ENCODE peak calls at places on chromosomes 13 and 19, in six cellular contexts. One of them, this sample, is unnamed.
A peak's percentile ranks its signal among the peaks of the same experiment; 100 is the strongest.

GRCh38 chr13:63092461-63092860 is 1676.8 kb upstream of the PCDH20 start:
- DNase-seq in fibroblast of lung: peak; percentile 46
- DNase-seq in hepatocyte: no peak
- DNase-seq in GM12878: no peak
- DNase-seq in HCT116: no peak
- DNase-seq in H1: no peak
- DNase-seq in this sample: no peak

GRCh38 chr13:98664924-98665637 is 87.4 kb downstream of the SLC15A1 start:
- DNase-seq in fibroblast of lung: peak; percentile 59
- DNase-seq in HCT116: peak; percentile 18
- DNase-seq in H1: no peak
- DNase-seq in GM12878: no peak
- DNase-seq in hepatocyte: no peak
- DNase-seq in this sample: no peak

GRCh38 chr19:45404557-45405434 is at the start of gene PPP1R13L:
- DNase-seq in GM12878: peak; percentile 32
- DNase-seq in H1: no peak
- DNase-seq in HCT116: peak; percentile 96
- DNase-seq in hepatocyte: peak; percentile 91
- DNase-seq in fibroblast of lung: peak; percentile 82
- DNase-seq in this sample: peak; percentile 97

GRCh38 chr19:44741841-44742352 is 6.6 kb upstream of the BCL3 start:
- DNase-seq in GM12878: no peak
- DNase-seq in hepatocyte: peak; percentile 97
- DNase-seq in H1: no peak
- DNase-seq in fibroblast of lung: peak; percentile 100
- DNase-seq in HCT116: peak; percentile 98
- DNase-seq in this sample: peak; percentile 94

GRCh38 chr19:6696239-6696820 is 24.1 kb downstream of the C3 start:
- DNase-seq in HCT116: no peak
- DNase-seq in fibroblast of lung: no peak
- DNase-seq in GM12878: no peak
- DNase-seq in H1: no peak
- DNase-seq in hepatocyte: no peak
- DNase-seq in this sample: no peak

GRCh38 chr13:48976677-48977625 is 1.2 kb downstream of the FNDC3A start:
- DNase-seq in HCT116: no peak
- DNase-seq in fibroblast of lung: no peak
- DNase-seq in hepatocyte: peak; percentile 90
- DNase-seq in GM12878: no peak
- DNase-seq in H1: no peak
- DNase-seq in this sample: no peak

GRCh38 chr19:3178973-3179738 is 587 bp downstream of the S1PR4 start:
- DNase-seq in GM12878: no peak
- DNase-seq in hepatocyte: no peak
- DNase-seq in fibroblast of lung: no peak
- DNase-seq in HCT116: no peak
- DNase-seq in H1: no peak
- DNase-seq in this sample: peak; percentile 25

GRCh38 chr13:107441279-107441678 is 774.1 kb downstream of the LIG4 start:
- DNase-seq in H1: no peak
- DNase-seq in hepatocyte: no peak
- DNase-seq in HCT116: no peak
- DNase-seq in GM12878: no peak
- DNase-seq in fibroblast of lung: peak; percentile 96
- DNase-seq in this sample: no peak

GRCh38 chr13:31891472-31891871 is 140.1 kb upstream of the FRY start:
- DNase-seq in GM12878: no peak
- DNase-seq in fibroblast of lung: no peak
- DNase-seq in HCT116: no peak
- DNase-seq in H1: no peak
- DNase-seq in hepatocyte: peak; percentile 35
- DNase-seq in this sample: peak; percentile 66

GRCh38 chr13:98890186-98890585 is 87.7 kb downstream of the DOCK9 start:
- DNase-seq in H1: no peak
- DNase-seq in GM12878: no peak
- DNase-seq in HCT116: no peak
- DNase-seq in hepatocyte: peak; percentile 48
- DNase-seq in fibroblast of lung: peak; percentile 96
- DNase-seq in this sample: peak; percentile 89

GRCh38 chr19:56917998-56918397 is 77.5 kb upstream of the PEG3 start:
- DNase-seq in GM12878: no peak
- DNase-seq in hepatocyte: no peak
- DNase-seq in fibroblast of lung: no peak
- DNase-seq in HCT116: no peak
- DNase-seq in H1: no peak
- DNase-seq in this sample: peak; percentile 16

GRCh38 chr13:112229992-112230872 is 145.9 kb upstream of the SPACA7 start:
- DNase-seq in H1: no peak
- DNase-seq in HCT116: no peak
- DNase-seq in GM12878: no peak
- DNase-seq in fibroblast of lung: no peak
- DNase-seq in hepatocyte: no peak
- DNase-seq in this sample: no peak

GRCh38 chr19:32676895-32677359 is 1.3 kb downstream of the RGS9BP start:
- DNase-seq in GM12878: no peak
- DNase-seq in fibroblast of lung: no peak
- DNase-seq in hepatocyte: no peak
- DNase-seq in H1: no peak
- DNase-seq in HCT116: no peak
- DNase-seq in this sample: no peak

GRCh38 chr19:41774515-41774980 is 19.2 kb downstream of the CEACAM6 start:
- DNase-seq in fibroblast of lung: no peak
- DNase-seq in HCT116: peak; percentile 88
- DNase-seq in hepatocyte: peak; percentile 61
- DNase-seq in H1: no peak
- DNase-seq in GM12878: no peak
- DNase-seq in this sample: no peak

GRCh38 chr13:47826481-47826880 is 174.6 kb downstream of the SUCLA2 start:
- DNase-seq in GM12878: no peak
- DNase-seq in hepatocyte: peak; percentile 59
- DNase-seq in H1: no peak
- DNase-seq in HCT116: no peak
- DNase-seq in fibroblast of lung: peak; percentile 17
- DNase-seq in this sample: no peak

GRCh38 chr13:51783432-51784094 is 20.4 kb downstream of the DHRS12 start:
- DNase-seq in fibroblast of lung: no peak
- DNase-seq in HCT116: no peak
- DNase-seq in H1: no peak
- DNase-seq in GM12878: no peak
- DNase-seq in hepatocyte: no peak
- DNase-seq in this sample: no peak

GRCh38 chr19:15635016-15635805 is 5.5 kb upstream of the CYP4F3 start:
- DNase-seq in GM12878: no peak
- DNase-seq in H1: no peak
- DNase-seq in hepatocyte: no peak
- DNase-seq in HCT116: no peak
- DNase-seq in fibroblast of lung: no peak
- DNase-seq in this sample: no peak
- H3K27ac ChIP-seq in GM12878: no peak overlapping the region
- H3K27ac ChIP-seq in H1: no peak overlapping the region
- H3K27ac ChIP-seq in hepatocyte: no peak overlapping the region
- H3K27ac ChIP-seq in HCT116: no peak overlapping the region
- H3K27ac ChIP-seq in fibroblast of lung: no peak overlapping the region
- H3K27ac ChIP-seq in this sample: no peak overlapping the region

DNA sequence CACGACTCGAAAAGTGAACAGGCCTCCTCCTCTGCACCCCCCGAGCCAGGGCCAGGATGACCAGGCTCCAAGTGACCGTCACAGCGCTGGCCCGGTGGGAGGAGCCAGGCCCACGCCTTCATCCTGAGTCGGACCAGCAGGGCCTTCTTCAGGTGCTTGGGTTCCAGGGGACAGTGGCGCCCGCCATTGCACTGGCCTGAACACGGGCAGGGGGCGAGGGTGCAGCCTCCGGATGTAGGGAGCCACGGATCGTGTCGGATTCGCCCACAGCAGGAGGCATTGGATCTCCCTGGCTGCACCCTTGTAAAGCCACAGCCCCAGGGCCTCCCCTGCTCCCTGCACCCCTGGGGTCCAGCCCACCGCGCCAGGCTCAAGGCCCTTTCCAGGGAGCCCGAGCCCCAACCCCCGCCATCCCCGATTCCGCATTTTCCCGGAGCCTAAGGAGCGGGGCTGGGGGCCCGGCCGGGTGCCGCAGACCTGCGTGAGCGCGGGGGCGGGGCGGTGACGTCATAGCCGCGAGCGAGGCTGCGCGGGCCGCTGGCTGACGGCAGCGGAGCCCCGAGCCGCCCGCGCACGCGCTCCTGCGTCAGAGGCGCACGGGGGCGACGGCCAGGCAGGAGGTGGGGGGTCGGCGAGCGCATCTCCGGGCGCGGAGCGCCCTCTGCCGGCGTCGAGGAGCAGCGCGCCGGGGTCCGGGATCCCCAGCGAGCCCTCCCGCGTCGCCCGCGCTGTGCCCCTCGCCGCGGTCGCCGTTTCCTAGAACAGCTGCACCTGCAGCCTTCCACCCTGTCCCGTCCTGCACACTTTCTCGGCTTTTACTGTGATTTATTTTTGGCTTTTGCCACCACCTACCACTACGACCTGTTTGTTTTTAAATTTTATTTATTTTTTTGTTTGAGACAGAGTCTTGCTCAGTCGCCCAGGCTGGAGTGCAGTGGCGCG is 1.5 kb upstream of the ATP5F1D start:
- DNase-seq in fibroblast of lung: peak; percentile 87
- DNase-seq in HCT116: peak; percentile 82
- DNase-seq in H1: no peak
- DNase-seq in GM12878: no peak
- DNase-seq in hepatocyte: peak; percentile 98
- DNase-seq in this sample: peak; percentile 85
- H2AFZ ChIP-seq in fibroblast of lung: no peak overlapping the region
- H2AFZ ChIP-seq in HCT116: no peak overlapping the region
- H2AFZ ChIP-seq in H1: peak overlapping the region; percentile 14
- H2AFZ ChIP-seq in GM12878: peak overlapping the region; percentile 71
- H2AFZ ChIP-seq in hepatocyte: peak overlapping the region; percentile 57
- H2AFZ ChIP-seq in this sample: peak overlapping the region; percentile 86

DNA sequence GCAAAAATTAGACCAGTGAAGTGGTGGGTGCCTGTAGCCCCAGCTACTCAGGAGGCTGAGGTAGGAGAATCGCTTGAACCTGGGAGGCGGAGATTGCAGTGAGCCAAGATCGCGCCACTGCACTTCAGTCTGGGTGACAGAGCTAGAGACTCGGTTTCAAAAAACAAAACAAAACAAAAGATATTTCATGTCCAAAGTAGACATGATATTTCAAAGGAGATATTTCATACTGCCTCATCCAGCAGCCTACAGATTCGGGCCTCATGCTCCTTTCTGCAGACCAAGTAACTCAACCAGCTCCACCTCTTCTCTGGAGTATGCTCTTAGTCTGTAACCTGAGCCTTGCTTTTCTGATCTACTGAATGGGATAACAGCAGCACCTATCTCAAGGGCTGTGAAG is 15.0 kb downstream of the ZC3H4 start:
- DNase-seq in GM12878: no peak
- DNase-seq in fibroblast of lung: no peak
- DNase-seq in HCT116: no peak
- DNase-seq in H1: no peak
- DNase-seq in hepatocyte: no peak
- DNase-seq in this sample: no peak
- H3K27ac ChIP-seq in GM12878: no peak overlapping the region
- H3K27ac ChIP-seq in fibroblast of lung: no peak overlapping the region
- H3K27ac ChIP-seq in HCT116: no peak overlapping the region
- H3K27ac ChIP-seq in H1: no peak overlapping the region
- H3K27ac ChIP-seq in hepatocyte: peak overlapping the region; percentile 100
- H3K27ac ChIP-seq in this sample: no peak overlapping the region

DNA sequence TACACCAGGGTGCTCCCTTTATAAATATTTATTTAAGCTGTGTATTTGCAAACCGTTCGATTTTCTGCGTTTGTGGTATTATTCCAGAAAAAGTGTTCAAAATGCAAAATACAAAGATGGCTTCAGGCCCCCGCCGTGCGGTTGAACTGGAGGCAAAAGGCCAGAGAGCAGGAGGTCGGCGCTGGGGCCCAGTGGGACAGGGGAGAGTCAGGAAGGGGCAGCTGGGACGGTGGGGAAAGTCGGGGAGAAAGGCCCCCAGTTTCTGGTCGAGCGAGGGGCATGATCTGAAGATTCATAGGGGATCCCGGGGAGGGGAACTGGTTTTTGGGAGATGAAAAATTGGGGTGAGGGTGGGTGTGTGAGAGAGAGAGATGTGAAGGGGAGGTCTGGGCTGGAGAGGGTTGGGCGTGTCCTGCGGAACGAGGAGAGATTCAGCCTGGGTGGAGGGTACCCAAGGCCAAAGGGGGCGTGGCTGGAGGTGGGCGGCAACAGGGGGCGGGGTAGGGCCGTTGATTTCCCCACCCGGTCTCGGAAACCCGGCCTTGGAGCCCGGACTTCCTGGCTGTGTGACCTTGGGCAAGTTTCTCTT is 678 bp downstream of the ISOC2 start:
- DNase-seq in H1: no peak
- DNase-seq in HCT116: no peak
- DNase-seq in GM12878: no peak
- DNase-seq in hepatocyte: peak; percentile 91
- DNase-seq in fibroblast of lung: peak; percentile 81
- DNase-seq in this sample: peak; percentile 26
- H2AFZ ChIP-seq in H1: no peak overlapping the region
- H2AFZ ChIP-seq in HCT116: no peak overlapping the region
- H2AFZ ChIP-seq in GM12878: no peak overlapping the region
- H2AFZ ChIP-seq in hepatocyte: no peak overlapping the region
- H2AFZ ChIP-seq in fibroblast of lung: no peak overlapping the region
- H2AFZ ChIP-seq in this sample: peak overlapping the region; percentile 41

GRCh38 chr13:45538382-45538781 is 73.6 kb downstream of the COG3 start:
- DNase-seq in hepatocyte: no peak
- DNase-seq in fibroblast of lung: no peak
- DNase-seq in GM12878: no peak
- DNase-seq in HCT116: peak; percentile 7
- DNase-seq in H1: no peak
- DNase-seq in this sample: no peak

GRCh38 chr13:45536224-45536623 is 71.5 kb downstream of the COG3 start:
- DNase-seq in fibroblast of lung: no peak
- DNase-seq in GM12878: no peak
- DNase-seq in HCT116: no peak
- DNase-seq in hepatocyte: no peak
- DNase-seq in H1: no peak
- DNase-seq in this sample: no peak

GRCh38 chr13:45540195-45540594 is 75.3 kb downstream of the ERICH6B start:
- DNase-seq in GM12878: no peak
- DNase-seq in H1: no peak
- DNase-seq in fibroblast of lung: no peak
- DNase-seq in HCT116: no peak
- DNase-seq in hepatocyte: no peak
- DNase-seq in this sample: no peak

GRCh38 chr13:45534604-45535003 is 69.9 kb downstream of the COG3 start:
- DNase-seq in fibroblast of lung: no peak
- DNase-seq in HCT116: no peak
- DNase-seq in H1: no peak
- DNase-seq in GM12878: no peak
- DNase-seq in hepatocyte: no peak
- DNase-seq in this sample: no peak

GRCh38 chr13:45537506-45537905 is 72.8 kb downstream of the COG3 start:
- DNase-seq in HCT116: no peak
- DNase-seq in hepatocyte: no peak
- DNase-seq in H1: no peak
- DNase-seq in fibroblast of lung: no peak
- DNase-seq in GM12878: no peak
- DNase-seq in this sample: no peak
- H3K27ac ChIP-seq in HCT116: no peak overlapping the region
- H3K27ac ChIP-seq in hepatocyte: no peak overlapping the region
- H3K27ac ChIP-seq in H1: no peak overlapping the region
- H3K27ac ChIP-seq in fibroblast of lung: no peak overlapping the region
- H3K27ac ChIP-seq in GM12878: no peak overlapping the region
- H3K27ac ChIP-seq in this sample: no peak overlapping the region

GRCh38 chr13:57763689-57764088 is 132.1 kb downstream of the PCDH17 start:
- DNase-seq in GM12878: no peak
- DNase-seq in hepatocyte: no peak
- DNase-seq in H1: no peak
- DNase-seq in fibroblast of lung: no peak
- DNase-seq in HCT116: no peak
- DNase-seq in this sample: no peak
- H2AFZ ChIP-seq in GM12878: no peak overlapping the region
- H2AFZ ChIP-seq in hepatocyte: no peak overlapping the region
- H2AFZ ChIP-seq in H1: no peak overlapping the region
- H2AFZ ChIP-seq in fibroblast of lung: no peak overlapping the region
- H2AFZ ChIP-seq in HCT116: no peak overlapping the region
- H2AFZ ChIP-seq in this sample: no peak overlapping the region

This sample was measured in trophoblast cell.